ENCODE peak calls at places on chromosomes 11 and 22, in four cellular contexts. G is upper lobe of right lung, B is fibroblast of the aortic adventitia, H is Peyer's patch. N is an unnamed sample.

GRCh38 chr11:61549662-61550568 is 31.0 kb downstream of the SYT7 start:
- DNase-seq in G (no peak), B (no peak), H (no peak), N (no peak)

GRCh38 chr11:86070435-86071056 is 1.7 kb upstream of the PICALM start:
- DNase-seq in G (no peak), B (peak), H (no peak), N (no peak)

GRCh38 chr11:62832346-62833234 is at the start of gene TEX54:
- DNase-seq in G (peak), B (no peak), H (peak), N (no peak)

GRCh38 chr11:129950319-129951034 is 52.2 kb downstream of the PRDM10 start:
- DNase-seq in G (no peak), B (peak), H (no peak), N (no peak)

GRCh38 chr11:113505046-113505445 is 29.8 kb upstream of the DRD2 start:
- DNase-seq in G (no peak), B (no peak), H (no peak), N (no peak)

GRCh38 chr22:20384865-20385264 is 9.1 kb upstream of the ZNF74 start:
- DNase-seq in G (no peak), B (no peak), H (no peak), N (no peak)

GRCh38 chr11:130209128-130209932 is 49.7 kb downstream of the ST14 start:
- DNase-seq in G (peak), B (no peak), H (peak), N (peak)

GRCh38 chr22:30754971-30755759 is 60.5 kb downstream of the OSBP2 start:
- DNase-seq in G (no peak), B (peak), H (peak), N (no peak)

GRCh38 chr11:94845622-94846021 is 77.5 kb downstream of the AMOTL1 start:
- DNase-seq in G (no peak), B (no peak), H (no peak), N (no peak)

GRCh38 chr11:16252373-16252772 is 104.0 kb downstream of the SOX6 start:
- DNase-seq in G (no peak), B (no peak), H (no peak), N (no peak)

GRCh38 chr22:42625416-42625815 is 10.7 kb upstream of the POLDIP3 start:
- DNase-seq in G (no peak), B (no peak), H (no peak), N (no peak)

GRCh38 chr11:67732045-67732787 is 57.8 kb upstream of the ALDH3B2 start:
- DNase-seq in G (no peak), B (no peak), H (no peak), N (no peak)

GRCh38 chr11:23201936-23202522 is 341.8 kb upstream of the CCDC179 start:
- DNase-seq in G (peak), B (no peak), H (no peak), N (no peak)
- TF ChIP-seq CTCF in G (no peak), B (no peak), H (no peak), N (no peak)

GRCh38 chr22:40036591-40037225 is 42.0 kb downstream of the FAM83F start:
- DNase-seq in G (peak), B (peak), H (peak), N (peak)
- TF ChIP-seq CTCF in G (peak), B (peak), H (peak), N (peak)

DNA sequence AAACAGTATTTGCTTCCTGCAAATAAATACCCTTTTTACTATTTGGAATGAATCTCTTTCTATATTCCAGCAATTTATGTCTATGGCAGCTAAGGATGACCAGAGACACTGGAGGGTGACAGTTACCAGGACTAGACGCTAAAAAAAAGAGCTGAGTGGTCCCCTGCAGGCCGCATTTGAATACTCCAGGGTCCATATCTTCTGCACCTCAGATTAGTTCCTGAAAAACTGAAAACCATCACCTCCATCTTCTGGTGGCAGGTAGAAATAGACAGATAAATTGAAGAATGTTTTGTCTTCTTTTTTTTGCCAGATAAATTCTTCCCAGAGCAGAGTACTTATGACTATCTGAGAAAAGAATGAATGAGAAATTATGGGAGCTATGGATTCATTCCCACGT is 145.6 kb downstream of the CSNK2A3 start:
- DNase-seq in G (no peak), B (no peak), H (no peak), N (no peak)
- TF ChIP-seq CTCF in G (no peak), B (no peak), H (no peak), N (no peak)

DNA sequence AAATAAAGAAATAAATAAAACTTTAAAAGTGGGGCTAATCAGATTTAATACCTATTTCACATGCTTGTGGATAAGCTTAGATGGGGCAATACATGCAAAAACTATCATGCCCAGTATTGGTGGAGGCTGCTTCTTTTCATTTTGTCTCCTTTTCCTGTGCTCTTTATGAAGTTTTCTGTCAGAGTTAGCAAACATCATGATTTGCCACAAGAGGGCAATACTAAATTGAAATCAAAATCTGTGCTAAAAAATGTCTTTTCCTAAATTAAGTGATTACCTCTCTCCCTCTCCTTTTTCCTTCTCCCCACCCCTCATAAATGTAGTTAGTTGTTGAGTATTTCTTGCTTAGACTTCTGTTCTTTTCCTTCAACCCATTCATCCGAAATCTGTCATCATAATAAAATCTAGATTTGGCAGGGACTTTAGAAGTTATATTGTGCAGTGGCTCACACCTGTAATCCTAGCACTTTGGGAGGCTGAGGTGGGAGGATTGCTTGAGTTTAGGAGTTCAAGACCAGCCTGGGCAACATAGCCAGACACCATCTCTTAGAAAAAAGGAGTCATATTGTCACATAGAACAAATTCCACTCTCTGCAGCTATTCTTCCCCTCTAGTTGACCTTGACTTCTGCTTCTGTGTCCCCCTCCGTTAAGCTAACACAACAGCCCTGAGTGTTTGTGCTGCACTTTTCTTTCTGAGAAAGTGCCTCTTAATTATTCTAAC is 4.7 kb upstream of the ARHGAP42 start:
- DNase-seq in G (no peak), B (peak), H (no peak), N (no peak)
- TF ChIP-seq CTCF in G (peak), B (peak), H (peak), N (no peak)

GRCh38 chr11:45147017-45147728 is 734 bp downstream of the PRDM11 start:
- DNase-seq in G (peak), B (peak), H (peak), N (peak)
- TF ChIP-seq CTCF in G (no peak), B (no peak), H (peak), N (no peak)

GRCh38 chr11:1812801-1813200 is 22.0 kb upstream of the SYT8 start:
- DNase-seq in G (no peak), B (no peak), H (peak), N (no peak)
- TF ChIP-seq CTCF in G (no peak), B (no peak), H (no peak), N (no peak)

GRCh38 chr11:6736495-6737121 is 35.2 kb downstream of the OR2AG2 start:
- DNase-seq in G (no peak), B (peak), H (no peak), N (no peak)
- TF ChIP-seq CTCF in G (no peak), B (no peak), H (no peak), N (no peak)